ENCODE peak calls at places on chromosomes 4 and X, in five cellular contexts. R, O, S, U and C are unnamed samples. For H3K27me3, the result is how much of the 10 kb centered on the place peaks cover.

GRCh38 chrX:136714626-136715599 is 65.8 kb downstream of the ARHGEF6 start:
- DNase-seq in R (no peak), O (no peak), S (no peak), U (no peak), C (no peak)

GRCh38 chr4:151851354-151851753 is 90.5 kb upstream of the GATB start:
- DNase-seq in R (no peak), O (no peak), S (no peak), U (no peak), C (no peak)

GRCh38 chrX:155643240-155643639 is 30.5 kb upstream of the TMLHE start:
- DNase-seq in R (no peak), O (no peak), S (no peak), U (no peak), C (no peak)

GRCh38 chr4:24799544-24800272 is 4.3 kb downstream of the SOD3 start:
- DNase-seq in R (no peak), O (no peak), S (no peak), U (no peak), C (no peak)

GRCh38 chr4:141047228-141047884 is 85.9 kb downstream of the RNF150 start:
- DNase-seq in R (no peak), O (no peak), S (no peak), U (no peak), C (no peak)

GRCh38 chr4:7426525-7427171 is 8.1 kb downstream of the PSAPL1 start:
- DNase-seq in R (no peak), O (no peak), S (peak), U (no peak), C (peak)

GRCh38 chrX:49919617-49920016 is 2.8 kb upstream of the CLCN5 start:
- DNase-seq in R (peak), O (peak), S (peak), U (no peak), C (no peak)

GRCh38 chr4:118981171-118981838 is 92.7 kb downstream of the SYNPO2 start:
- DNase-seq in R (peak), O (no peak), S (no peak), U (no peak), C (no peak)

GRCh38 chr4:7747062-7747385 is 192.6 kb downstream of the AFAP1 start:
- DNase-seq in R (no peak), O (no peak), S (peak), U (no peak), C (no peak)

GRCh38 chr4:83358410-83358809 is 23.8 kb upstream of the HPSE start:
- DNase-seq in R (no peak), O (no peak), S (no peak), U (peak), C (no peak)

GRCh38 chr4:3662516-3662915 is 103.7 kb upstream of the ADRA2C start:
- DNase-seq in R (no peak), O (no peak), S (no peak), U (no peak), C (no peak)

GRCh38 chr4:110631582-110632505 is 9.0 kb upstream of the PITX2 start:
- DNase-seq in R (peak), O (peak), S (peak), U (peak), C (peak)

GRCh38 chr4:36815536-36815935 is 429.0 kb upstream of the NWD2 start:
- DNase-seq in R (no peak), O (no peak), S (no peak), U (no peak), C (no peak)

GRCh38 chrX:105752334-105752733 is 70.0 kb upstream of the NRK start:
- DNase-seq in R (peak), O (no peak), S (no peak), U (no peak), C (no peak)

GRCh38 chr4:76341063-76341462 is 34.5 kb downstream of the STBD1 start:
- DNase-seq in R (no peak), O (no peak), S (no peak), U (peak), C (no peak)

GRCh38 chr4:38028556-38028955 is 68.4 kb downstream of the PTTG2 start:
- DNase-seq in R (no peak), O (no peak), S (no peak), U (no peak), C (no peak)

GRCh38 chr4:57231781-57232180 is 121.6 kb upstream of the IGFBP7 start:
- DNase-seq in R (no peak), O (no peak), S (no peak), U (no peak), C (no peak)

GRCh38 chr4:85741421-85741820 is 266.5 kb downstream of the ARHGAP24 start:
- DNase-seq in R (no peak), O (no peak), S (no peak), U (no peak), C (no peak)

GRCh38 chrX:6498324-6498723 is 36.6 kb downstream of the VCX3A start:
- DNase-seq in R (no peak), O (no peak), S (no peak), U (no peak), C (no peak)

GRCh38 chr4:113636438-113636818 is 125.1 kb downstream of the CAMK2D start:
- DNase-seq in R (no peak), O (no peak), S (no peak), U (no peak), C (no peak)

GRCh38 chrX:93420635-93421034 is 252.7 kb downstream of the NAP1L3 start:
- DNase-seq in R (no peak), O (no peak), S (no peak), U (no peak), C (no peak)

GRCh38 chr4:177573487-177573886 is 131.2 kb upstream of the AGA start:
- DNase-seq in R (no peak), O (no peak), S (no peak), U (peak), C (no peak)

GRCh38 chr4:135277116-135277979 is 1075.8 kb upstream of the PABPC4L start:
- DNase-seq in R (no peak), O (no peak), S (no peak), U (no peak), C (no peak)

GRCh38 chrX:140701480-140701879 is 8.1 kb upstream of the LINC00632 start:
- DNase-seq in R (no peak), O (no peak), S (no peak), U (no peak), C (no peak)

GRCh38 chr4:87410157-87410556 is 12.2 kb upstream of the NUDT9 start:
- DNase-seq in R (no peak), O (no peak), S (no peak), U (no peak), C (no peak)

GRCh38 chr4:155609455-155610059 is 57.1 kb upstream of the GUCY1A1 start:
- DNase-seq in R (no peak), O (no peak), S (no peak), U (no peak), C (no peak)

GRCh38 chrX:20267924-20268701 is 1.4 kb upstream of the RPS6KA3 start:
- DNase-seq in R (no peak), O (peak), S (peak), U (no peak), C (no peak)

GRCh38 chr4:7460591-7460990 is 25.9 kb upstream of the PSAPL1 start:
- DNase-seq in R (no peak), O (peak), S (no peak), U (no peak), C (no peak)

GRCh38 chr4:8599657-8600056 is 7.1 kb downstream of the CPZ start:
- DNase-seq in R (no peak), O (no peak), S (no peak), U (peak), C (no peak)

GRCh38 chrX:136572030-136572429 is 40.0 kb downstream of the VGLL1 start:
- DNase-seq in R (no peak), O (no peak), S (no peak), U (no peak), C (no peak)

GRCh38 chr4:122827258-122827887 is 742 bp downstream of the FGF2 start:
- DNase-seq in R (peak), O (peak), S (no peak), U (no peak), C (no peak)

GRCh38 chr4:91622925-91623600 is 680.7 kb upstream of the GRID2 start:
- DNase-seq in R (no peak), O (no peak), S (no peak), U (no peak), C (no peak)

GRCh38 chr4:186685744-186686143 is 37.9 kb downstream of the FAT1 start:
- DNase-seq in R (no peak), O (no peak), S (no peak), U (peak), C (no peak)

GRCh38 chr4:24141836-24142235 is 252.0 kb upstream of the PPARGC1A start:
- DNase-seq in R (no peak), O (no peak), S (no peak), U (peak), C (no peak)

GRCh38 chr4:646460-646859 is 21.1 kb downstream of the PDE6B start:
- DNase-seq in R (no peak), O (no peak), S (no peak), U (no peak), C (no peak)

GRCh38 chr4:174117445-174117844 is 166.0 kb downstream of the FBXO8 start:
- DNase-seq in R (no peak), O (no peak), S (no peak), U (no peak), C (no peak)

GRCh38 chr4:168535689-168536088 is 38.8 kb downstream of the PALLD start:
- DNase-seq in R (no peak), O (no peak), S (no peak), U (no peak), C (no peak)

GRCh38 chrX:68983004-68983857 is 154.4 kb downstream of the EFNB1 start:
- DNase-seq in R (no peak), O (no peak), S (no peak), U (no peak), C (no peak)
- H3K27me3 ChIP-seq in R (under half), O (under half), S (under half), U (under half), C (half or more)

GRCh38 chrX:11546917-11547316 is 118.8 kb downstream of the ARHGAP6 start:
- DNase-seq in R (no peak), O (no peak), S (no peak), U (no peak), C (no peak)

GRCh38 chrX:11543249-11543648 is 122.5 kb downstream of the ARHGAP6 start:
- DNase-seq in R (no peak), O (no peak), S (no peak), U (no peak), C (no peak)

GRCh38 chrX:11540532-11541377 is 125.0 kb downstream of the ARHGAP6 start:
- DNase-seq in R (no peak), O (no peak), S (no peak), U (no peak), C (no peak)

GRCh38 chrX:11537141-11537540 is 128.6 kb downstream of the ARHGAP6 start:
- DNase-seq in R (no peak), O (no peak), S (no peak), U (no peak), C (no peak)

DNA sequence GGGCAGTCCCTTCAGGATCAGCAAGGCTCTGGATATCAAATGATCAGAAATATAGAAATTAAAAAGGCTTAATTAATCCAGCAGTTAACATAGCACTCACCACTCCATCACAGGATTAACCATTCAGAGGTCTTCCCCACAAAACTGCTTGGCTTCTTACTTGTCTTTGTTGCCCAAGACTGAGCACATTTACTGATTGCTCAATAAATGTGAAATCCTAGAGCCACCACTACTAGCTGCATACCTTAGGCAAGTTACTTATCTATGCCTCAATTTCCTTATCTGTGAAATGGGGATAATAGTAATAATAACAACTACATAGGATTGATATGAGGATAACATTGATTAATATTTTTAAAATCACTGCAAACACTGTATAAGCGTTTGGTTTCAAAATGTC is 124.2 kb downstream of the ARHGAP6 start:
- DNase-seq in R (no peak), O (no peak), S (no peak), U (no peak), C (no peak)
- H3K27me3 ChIP-seq in R (under half), O (under half), S (under half), U (under half), C (under half)

GRCh38 chrX:120020305-120020704 is 57.2 kb downstream of the RHOXF2B start:
- DNase-seq in R (no peak), O (no peak), S (no peak), U (no peak), C (no peak)

GRCh38 chrX:120022763-120023162 is 54.7 kb downstream of the RHOXF2B start:
- DNase-seq in R (no peak), O (no peak), S (no peak), U (no peak), C (no peak)

GRCh38 chrX:120016068-120016441 is 61.4 kb downstream of the RHOXF2B start:
- DNase-seq in R (no peak), O (no peak), S (no peak), U (no peak), C (no peak)

GRCh38 chrX:120023259-120023658 is 54.2 kb downstream of the RHOXF2B start:
- DNase-seq in R (no peak), O (no peak), S (no peak), U (no peak), C (no peak)

GRCh38 chrX:120021927-120022326 is 55.6 kb downstream of the RHOXF2B start:
- DNase-seq in R (no peak), O (no peak), S (no peak), U (no peak), C (no peak)
- H3K27me3 ChIP-seq in R (under half), O (under half), S (under half), U (under half), C (half or more)

GRCh38 chr4:183832776-183833450 is 72.2 kb upstream of the STOX2 start:
- DNase-seq in R (no peak), O (no peak), S (no peak), U (no peak), C (no peak)
- H3K27me3 ChIP-seq in R (under half), O (under half), S (under half), U (under half), C (under half)

GRCh38 chr4:82043809-82044137 is 330.0 kb downstream of the HNRNPD start:
- DNase-seq in R (no peak), O (no peak), S (no peak), U (no peak), C (peak)
- H3K27me3 ChIP-seq in R (under half), O (under half), S (under half), U (under half), C (under half)